ENCODE peak calls at places on chromosomes 3 and 15, in four cellular contexts. One of them, this sample, is unnamed.

GRCh38 chr15:68441045-68441743 is 9.2 kb upstream of the ITGA11 start:
- DNase-seq in brain microvascular endothelial cell: no peak
- DNase-seq in psoas muscle: no peak
- DNase-seq in AG04450: peak; percentile 44
- DNase-seq in this sample: no peak

GRCh38 chr3:36650271-36650671 is 114.1 kb downstream of the DCLK3 start:
- DNase-seq in brain microvascular endothelial cell: peak; percentile 67
- DNase-seq in psoas muscle: no peak
- DNase-seq in AG04450: no peak
- DNase-seq in this sample: no peak

GRCh38 chr15:78177447-78177873 is 28.3 kb downstream of the IDH3A start:
- DNase-seq in brain microvascular endothelial cell: peak; percentile 9
- DNase-seq in psoas muscle: peak; percentile 68
- DNase-seq in AG04450: no peak
- DNase-seq in this sample: no peak

GRCh38 chr3:128004661-128005060 is 47.6 kb upstream of the SEC61A1 start:
- DNase-seq in brain microvascular endothelial cell: no peak
- DNase-seq in psoas muscle: no peak
- DNase-seq in AG04450: no peak
- DNase-seq in this sample: no peak

GRCh38 chr3:6504834-6505233 is 356.1 kb upstream of the GRM7 start:
- DNase-seq in brain microvascular endothelial cell: no peak
- DNase-seq in psoas muscle: no peak
- DNase-seq in AG04450: no peak
- DNase-seq in this sample: no peak

GRCh38 chr15:39392469-39393047 is 188.3 kb upstream of the THBS1 start:
- DNase-seq in brain microvascular endothelial cell: no peak
- DNase-seq in psoas muscle: no peak
- DNase-seq in AG04450: no peak
- DNase-seq in this sample: no peak

GRCh38 chr3:155407331-155407730 is 113.8 kb upstream of the STRIT1 start:
- DNase-seq in brain microvascular endothelial cell: no peak
- DNase-seq in psoas muscle: no peak
- DNase-seq in AG04450: no peak
- DNase-seq in this sample: no peak

GRCh38 chr15:77064539-77065308 is 6.2 kb downstream of the TSPAN3 start:
- DNase-seq in brain microvascular endothelial cell: peak; percentile 18
- DNase-seq in psoas muscle: no peak
- DNase-seq in AG04450: no peak
- DNase-seq in this sample: peak; percentile 95

GRCh38 chr15:52651868-52652267 is 27.3 kb downstream of the ATOSA start:
- DNase-seq in brain microvascular endothelial cell: peak; percentile 92
- DNase-seq in psoas muscle: peak; percentile 65
- DNase-seq in AG04450: peak; percentile 92
- DNase-seq in this sample: peak; percentile 65

GRCh38 chr15:66833372-66833771 is 131.3 kb downstream of the SMAD6 start:
- DNase-seq in brain microvascular endothelial cell: no peak
- DNase-seq in psoas muscle: no peak
- DNase-seq in AG04450: no peak
- DNase-seq in this sample: no peak

GRCh38 chr3:147419062-147419701 is 10.0 kb downstream of the ZIC1 start:
- DNase-seq in brain microvascular endothelial cell: peak; percentile 94
- DNase-seq in psoas muscle: peak; percentile 93
- DNase-seq in AG04450: peak; percentile 4
- DNase-seq in this sample: no peak

GRCh38 chr15:81752974-81753373 is 292.8 kb downstream of the MEX3B start:
- DNase-seq in brain microvascular endothelial cell: no peak
- DNase-seq in psoas muscle: no peak
- DNase-seq in AG04450: no peak
- DNase-seq in this sample: no peak

GRCh38 chr15:81749667-81750360 is 296.0 kb downstream of the MEX3B start:
- DNase-seq in brain microvascular endothelial cell: no peak
- DNase-seq in psoas muscle: no peak
- DNase-seq in AG04450: no peak
- DNase-seq in this sample: no peak

GRCh38 chr15:81752149-81752942 is 293.5 kb downstream of the MEX3B start:
- DNase-seq in brain microvascular endothelial cell: peak; percentile 22
- DNase-seq in psoas muscle: peak; percentile 66
- DNase-seq in AG04450: no peak
- DNase-seq in this sample: no peak

GRCh38 chr15:81754078-81754477 is 291.7 kb downstream of the MEX3B start:
- DNase-seq in brain microvascular endothelial cell: no peak
- DNase-seq in psoas muscle: no peak
- DNase-seq in AG04450: no peak
- DNase-seq in this sample: no peak

GRCh38 chr15:81751321-81751720 is 294.5 kb downstream of the MEX3B start:
- DNase-seq in brain microvascular endothelial cell: no peak
- DNase-seq in psoas muscle: no peak
- DNase-seq in AG04450: no peak
- DNase-seq in this sample: no peak
- H3K4me3 ChIP-seq in brain microvascular endothelial cell: no peak overlapping the region
- H3K4me3 ChIP-seq in psoas muscle: no peak overlapping the region
- H3K4me3 ChIP-seq in AG04450: no peak overlapping the region
- H3K4me3 ChIP-seq in this sample: no peak overlapping the region

GRCh38 chr15:23855947-23856346 is 168.8 kb upstream of the NDN start:
- DNase-seq in brain microvascular endothelial cell: no peak
- DNase-seq in psoas muscle: no peak
- DNase-seq in AG04450: no peak
- DNase-seq in this sample: no peak

GRCh38 chr15:23859008-23859407 is 171.9 kb upstream of the NDN start:
- DNase-seq in brain microvascular endothelial cell: no peak
- DNase-seq in psoas muscle: no peak
- DNase-seq in AG04450: no peak
- DNase-seq in this sample: no peak

GRCh38 chr15:23854535-23855252 is 167.6 kb upstream of the NDN start:
- DNase-seq in brain microvascular endothelial cell: no peak
- DNase-seq in psoas muscle: no peak
- DNase-seq in AG04450: no peak
- DNase-seq in this sample: no peak

GRCh38 chr15:23855260-23855659 is 168.2 kb upstream of the NDN start:
- DNase-seq in brain microvascular endothelial cell: no peak
- DNase-seq in psoas muscle: no peak
- DNase-seq in AG04450: no peak
- DNase-seq in this sample: no peak

GRCh38 chr15:23857028-23857641 is 170.0 kb upstream of the NDN start:
- DNase-seq in brain microvascular endothelial cell: peak; percentile 1
- DNase-seq in psoas muscle: no peak
- DNase-seq in AG04450: no peak
- DNase-seq in this sample: no peak
- TF ChIP-seq CTCF in brain microvascular endothelial cell: peak; percentile 23
- TF ChIP-seq CTCF in psoas muscle: peak; percentile 33
- TF ChIP-seq CTCF in AG04450: peak; percentile 55
- TF ChIP-seq CTCF in this sample: peak; percentile 54

GRCh38 chr3:99637381-99638111 is 848 bp upstream of the COL8A1 start:
- DNase-seq in brain microvascular endothelial cell: peak; percentile 80
- DNase-seq in psoas muscle: peak; percentile 56
- DNase-seq in AG04450: peak; percentile 67
- DNase-seq in this sample: no peak
- H3K4me3 ChIP-seq in brain microvascular endothelial cell: peak overlapping the region; percentile 87
- H3K4me3 ChIP-seq in psoas muscle: peak overlapping the region; percentile 58
- H3K4me3 ChIP-seq in AG04450: peak overlapping the region; percentile 89
- H3K4me3 ChIP-seq in this sample: peak overlapping the region; percentile 71

DNA sequence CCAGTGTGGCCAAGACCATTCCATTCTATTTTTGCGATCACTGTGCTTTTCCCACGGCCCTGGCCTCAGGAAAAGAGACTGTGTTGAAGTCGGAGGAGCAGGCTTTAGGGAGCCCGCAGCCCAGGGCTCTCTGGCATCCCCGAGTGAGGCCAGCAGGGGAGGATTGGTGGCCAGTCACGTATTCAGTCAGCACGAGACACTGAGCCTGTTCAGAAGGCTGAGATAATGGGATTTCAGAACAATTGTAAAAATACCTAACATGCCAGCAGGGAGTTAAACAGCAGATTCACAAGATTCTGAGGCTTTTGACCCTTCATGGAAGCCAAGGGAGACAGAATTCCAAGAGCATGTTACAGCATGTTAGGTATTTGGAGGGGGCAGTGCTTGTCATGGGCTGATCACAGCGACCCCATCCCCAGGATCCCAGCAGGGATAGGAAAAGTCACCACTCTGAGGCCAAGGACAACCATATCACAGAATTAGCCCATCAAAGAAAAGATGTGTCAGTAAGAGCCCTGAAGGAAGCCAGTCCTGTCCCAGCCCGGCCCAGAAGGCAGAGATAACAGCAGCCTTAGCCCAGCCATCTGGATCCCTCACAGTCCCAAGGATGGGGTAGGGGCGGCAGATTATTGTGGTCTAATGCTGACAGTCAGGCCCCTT is 40.6 kb downstream of the AMOTL2 start:
- DNase-seq in brain microvascular endothelial cell: peak; percentile 81
- DNase-seq in psoas muscle: no peak
- DNase-seq in AG04450: no peak
- DNase-seq in this sample: no peak
- TF ChIP-seq CTCF in brain microvascular endothelial cell: peak; percentile 49
- TF ChIP-seq CTCF in psoas muscle: no peak
- TF ChIP-seq CTCF in AG04450: peak; percentile 24
- TF ChIP-seq CTCF in this sample: no peak

GRCh38 chr3:51966486-51966885 is 768 bp downstream of the PCBP4 start:
- DNase-seq in brain microvascular endothelial cell: no peak
- DNase-seq in psoas muscle: no peak
- DNase-seq in AG04450: no peak
- DNase-seq in this sample: no peak
- H3K4me3 ChIP-seq in brain microvascular endothelial cell: peak overlapping the region; percentile 62
- H3K4me3 ChIP-seq in psoas muscle: peak overlapping the region; percentile 81
- H3K4me3 ChIP-seq in AG04450: peak overlapping the region; percentile 78
- H3K4me3 ChIP-seq in this sample: peak overlapping the region; percentile 75